ENCODE peak calls at places on chromosomes 12 and 14, in five cellular contexts. One of them, this sample, is unnamed.

GRCh38 chr12:55707841-55708694 is at the start of gene ITGA7:
- DNase-seq in GM12892: peak
- DNase-seq in spleen: peak
- DNase-seq in adrenal gland: peak
- DNase-seq in IMR-90: no peak
- DNase-seq in this sample: peak

GRCh38 chr14:36085861-36086260 is 90.7 kb downstream of the PTCSC3 start:
- DNase-seq in IMR-90: no peak
- DNase-seq in spleen: no peak
- DNase-seq in adrenal gland: no peak
- DNase-seq in GM12892: no peak
- DNase-seq in this sample: no peak

GRCh38 chr14:58816416-58817115 is 178.8 kb downstream of the DACT1 start:
- DNase-seq in adrenal gland: no peak
- DNase-seq in spleen: no peak
- DNase-seq in GM12892: no peak
- DNase-seq in IMR-90: no peak
- DNase-seq in this sample: no peak

GRCh38 chr12:53948650-53949593 is 5.8 kb upstream of the HOXC12 start:
- DNase-seq in spleen: no peak
- DNase-seq in GM12892: no peak
- DNase-seq in IMR-90: no peak
- DNase-seq in adrenal gland: no peak
- DNase-seq in this sample: no peak

GRCh38 chr12:132170637-132171292 is 26.5 kb downstream of the NOC4L start:
- DNase-seq in adrenal gland: no peak
- DNase-seq in IMR-90: no peak
- DNase-seq in spleen: peak
- DNase-seq in GM12892: no peak
- DNase-seq in this sample: no peak

GRCh38 chr12:78121969-78122610 is 291.4 kb downstream of the NAV3 start:
- DNase-seq in adrenal gland: no peak
- DNase-seq in GM12892: no peak
- DNase-seq in spleen: no peak
- DNase-seq in IMR-90: peak
- DNase-seq in this sample: no peak

GRCh38 chr12:66804555-66804954 is 125.7 kb upstream of the GRIP1 start:
- DNase-seq in GM12892: no peak
- DNase-seq in spleen: no peak
- DNase-seq in adrenal gland: no peak
- DNase-seq in IMR-90: no peak
- DNase-seq in this sample: no peak

GRCh38 chr12:58104443-58104842 is 163.1 kb downstream of the ATP23 start:
- DNase-seq in IMR-90: no peak
- DNase-seq in GM12892: no peak
- DNase-seq in spleen: no peak
- DNase-seq in adrenal gland: no peak
- DNase-seq in this sample: no peak

GRCh38 chr14:65972891-65973290 is 513.3 kb upstream of the CCDC196 start:
- DNase-seq in IMR-90: peak
- DNase-seq in GM12892: no peak
- DNase-seq in spleen: no peak
- DNase-seq in adrenal gland: no peak
- DNase-seq in this sample: no peak

GRCh38 chr14:58216544-58216943 is 16.6 kb downstream of the ACTR10 start:
- DNase-seq in adrenal gland: no peak
- DNase-seq in IMR-90: peak
- DNase-seq in GM12892: no peak
- DNase-seq in spleen: no peak
- DNase-seq in this sample: no peak

GRCh38 chr12:124940143-124940392 is 25.6 kb upstream of the UBC start:
- DNase-seq in IMR-90: no peak
- DNase-seq in spleen: no peak
- DNase-seq in adrenal gland: no peak
- DNase-seq in GM12892: no peak
- DNase-seq in this sample: peak

GRCh38 chr12:124941170-124941527 is 26.7 kb upstream of the UBC start:
- DNase-seq in GM12892: no peak
- DNase-seq in spleen: no peak
- DNase-seq in IMR-90: no peak
- DNase-seq in adrenal gland: no peak
- DNase-seq in this sample: no peak

GRCh38 chr12:124939428-124940142 is 25.1 kb upstream of the UBC start:
- DNase-seq in IMR-90: peak
- DNase-seq in adrenal gland: peak
- DNase-seq in GM12892: no peak
- DNase-seq in spleen: peak
- DNase-seq in this sample: no peak

GRCh38 chr12:124938606-124939427 is 24.4 kb upstream of the UBC start:
- DNase-seq in IMR-90: peak
- DNase-seq in GM12892: no peak
- DNase-seq in spleen: no peak
- DNase-seq in adrenal gland: peak
- DNase-seq in this sample: no peak

DNA sequence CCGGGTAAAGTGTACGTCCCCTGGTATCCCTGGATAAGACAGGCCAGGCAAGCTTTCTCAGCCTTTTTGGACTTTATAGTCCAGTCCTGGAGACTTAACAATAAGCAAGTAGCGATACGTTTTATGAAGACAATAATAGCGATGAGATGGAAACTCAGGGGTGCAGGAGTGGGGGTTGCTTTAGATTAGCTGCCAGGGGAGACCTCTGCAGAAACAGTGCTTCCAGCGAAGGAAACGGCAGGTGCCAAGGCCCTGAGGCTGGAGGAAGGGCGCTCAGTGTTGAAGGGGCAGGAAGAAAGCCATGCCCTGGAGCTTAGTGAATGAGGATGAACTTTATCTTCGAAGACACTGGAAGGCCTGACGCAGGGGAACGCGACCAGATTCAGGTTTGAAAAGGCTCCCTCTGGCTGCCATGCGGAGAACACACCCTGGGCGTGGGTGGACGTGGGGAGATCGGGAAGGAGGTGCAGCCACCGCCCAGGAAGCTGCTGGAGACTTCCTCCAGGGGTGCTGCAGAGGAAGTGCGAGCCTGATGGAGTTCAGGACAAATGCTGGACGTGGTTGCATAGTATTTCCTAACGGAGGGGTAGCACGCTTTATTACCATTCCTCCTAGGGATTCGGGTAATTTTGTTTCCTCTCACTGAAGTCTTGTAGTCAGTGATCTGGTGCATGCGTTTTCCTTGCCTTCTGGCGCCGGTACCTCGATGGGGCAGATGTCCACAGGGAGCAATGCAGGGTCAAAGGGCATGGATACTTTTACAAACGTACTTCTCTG is 26.1 kb upstream of the UBC start:
- DNase-seq in adrenal gland: peak
- DNase-seq in spleen: peak
- DNase-seq in GM12892: no peak
- DNase-seq in IMR-90: peak
- DNase-seq in this sample: peak
- TF ChIP-seq POLR2A in adrenal gland: peak
- TF ChIP-seq POLR2A in spleen: no peak
- TF ChIP-seq POLR2A in GM12892: peak
- TF ChIP-seq POLR2A in IMR-90: no peak
- TF ChIP-seq POLR2A in this sample: peak

DNA sequence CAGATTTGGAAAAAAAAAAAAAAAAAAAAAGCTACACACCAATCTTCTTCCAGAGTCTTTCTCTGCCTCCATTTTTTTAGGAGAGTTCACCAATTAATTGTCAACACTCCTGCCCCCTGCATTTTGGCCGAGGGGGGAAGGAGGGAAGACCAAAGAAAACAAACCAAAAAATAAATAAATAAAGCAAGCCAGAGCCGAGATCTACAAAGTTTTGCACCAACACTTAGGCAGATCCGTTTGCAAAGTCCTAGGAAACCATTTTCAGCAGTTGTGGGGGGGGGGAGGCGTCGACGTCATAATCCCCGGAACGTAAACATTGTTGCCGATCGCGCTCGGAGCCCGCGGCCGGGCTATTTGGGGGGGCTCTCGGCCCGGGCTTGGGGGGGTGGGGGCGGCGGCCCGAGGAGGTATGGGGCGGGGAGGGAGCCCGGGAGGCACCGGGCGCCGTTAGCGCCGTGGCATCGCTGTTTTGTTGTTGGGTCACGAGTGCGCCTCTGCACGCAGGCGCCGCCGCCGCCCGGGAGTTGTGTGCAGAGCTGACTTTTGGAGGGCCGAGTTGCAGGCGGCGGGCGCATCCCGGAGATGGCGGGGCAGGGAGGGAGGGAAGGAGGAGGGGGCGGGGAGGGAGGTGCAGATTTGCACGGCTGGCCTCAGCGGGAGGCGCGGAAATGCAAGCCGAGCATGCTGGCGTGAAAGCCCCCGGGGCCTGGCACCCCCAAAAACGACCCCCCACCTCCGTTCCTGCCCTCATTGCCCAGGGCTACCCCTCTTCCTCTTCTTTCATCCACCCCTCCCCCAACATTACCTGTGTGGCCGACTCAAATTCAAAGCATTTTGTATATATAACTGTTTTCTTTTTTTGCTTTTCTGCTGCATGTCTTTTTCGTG is 598 bp downstream of the KDM2B start:
- DNase-seq in GM12892: no peak
- DNase-seq in spleen: peak
- DNase-seq in IMR-90: peak
- DNase-seq in adrenal gland: peak
- DNase-seq in this sample: peak
- TF ChIP-seq POLR2A in GM12892: no peak
- TF ChIP-seq POLR2A in spleen: no peak
- TF ChIP-seq POLR2A in IMR-90: no peak
- TF ChIP-seq POLR2A in adrenal gland: peak
- TF ChIP-seq POLR2A in this sample: peak

GRCh38 chr14:93076755-93077154 is 39.0 kb downstream of the ITPK1 start:
- DNase-seq in adrenal gland: no peak
- DNase-seq in GM12892: no peak
- DNase-seq in IMR-90: no peak
- DNase-seq in spleen: no peak
- DNase-seq in this sample: no peak
- TF ChIP-seq POLR2A in adrenal gland: no peak
- TF ChIP-seq POLR2A in GM12892: no peak
- TF ChIP-seq POLR2A in IMR-90: no peak
- TF ChIP-seq POLR2A in spleen: no peak
- TF ChIP-seq POLR2A in this sample: no peak

DNA sequence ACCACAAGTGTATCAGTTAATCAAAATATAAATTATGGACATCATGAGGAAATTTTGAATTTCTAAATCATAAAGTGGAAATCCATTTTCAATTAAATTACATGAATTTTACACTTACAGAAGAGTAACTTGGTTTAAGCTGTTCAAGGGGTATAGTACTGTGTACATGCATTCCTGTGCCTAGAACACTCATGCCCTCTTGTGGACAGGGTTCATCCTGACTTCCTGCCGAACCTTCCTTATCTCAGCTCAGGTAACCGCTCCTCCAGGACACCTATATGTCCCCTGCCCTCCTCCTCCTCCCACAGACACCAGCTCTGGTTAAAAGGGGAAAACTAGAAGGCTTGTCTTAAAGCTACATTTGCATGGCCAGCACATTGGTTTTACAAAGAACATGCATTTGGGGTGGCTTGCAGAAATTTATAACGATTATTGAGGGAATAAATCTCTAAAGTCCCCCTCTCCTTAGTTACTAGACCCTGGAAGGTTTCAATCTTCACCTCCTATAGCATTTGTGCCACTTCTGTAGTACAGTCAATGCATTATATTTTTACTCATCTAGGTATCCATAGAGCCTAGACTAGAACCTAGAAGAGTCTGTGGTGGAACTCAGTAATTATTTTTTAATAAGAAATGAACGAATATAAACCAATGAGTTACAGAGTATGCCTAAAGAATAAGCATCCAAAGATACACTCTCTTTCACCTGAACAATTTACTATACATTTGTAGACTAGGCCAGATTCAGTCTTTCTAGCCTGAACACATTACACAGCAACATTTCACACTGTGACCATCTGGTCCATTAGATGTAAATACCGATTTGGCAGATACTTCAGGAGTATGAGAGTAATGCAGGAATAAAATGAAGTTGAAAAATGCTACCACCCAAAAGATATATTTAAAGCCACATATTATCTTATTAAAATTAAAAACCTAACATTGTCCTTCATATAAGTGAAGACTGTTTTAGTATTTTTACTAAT is 345.6 kb downstream of the PAWR start:
- DNase-seq in IMR-90: peak
- DNase-seq in GM12892: peak
- DNase-seq in spleen: no peak
- DNase-seq in adrenal gland: peak
- DNase-seq in this sample: peak
- TF ChIP-seq POLR2A in IMR-90: no peak
- TF ChIP-seq POLR2A in GM12892: no peak
- TF ChIP-seq POLR2A in spleen: no peak
- TF ChIP-seq POLR2A in adrenal gland: no peak
- TF ChIP-seq POLR2A in this sample: no peak

GRCh38 chr12:32399045-32399372 is 349 bp upstream of the FGD4 start:
- DNase-seq in GM12892: no peak
- DNase-seq in IMR-90: no peak
- DNase-seq in adrenal gland: no peak
- DNase-seq in spleen: no peak
- DNase-seq in this sample: no peak

GRCh38 chr12:32397703-32398102 is 1.7 kb upstream of the FGD4 start:
- DNase-seq in IMR-90: no peak
- DNase-seq in adrenal gland: no peak
- DNase-seq in spleen: no peak
- DNase-seq in GM12892: no peak
- DNase-seq in this sample: no peak

GRCh38 chr12:32400114-32400672 is 835 bp downstream of the FGD4 start:
- DNase-seq in IMR-90: no peak
- DNase-seq in GM12892: no peak
- DNase-seq in spleen: no peak
- DNase-seq in adrenal gland: no peak
- DNase-seq in this sample: peak

GRCh38 chr12:32400866-32401265 is 1.5 kb downstream of the FGD4 start:
- DNase-seq in spleen: no peak
- DNase-seq in adrenal gland: no peak
- DNase-seq in IMR-90: no peak
- DNase-seq in GM12892: no peak
- DNase-seq in this sample: no peak

GRCh38 chr12:32399373-32400113 is at the start of gene FGD4:
- DNase-seq in IMR-90: peak
- DNase-seq in GM12892: peak
- DNase-seq in adrenal gland: peak
- DNase-seq in spleen: peak
- DNase-seq in this sample: peak
- TF ChIP-seq POLR2A in IMR-90: no peak
- TF ChIP-seq POLR2A in GM12892: no peak
- TF ChIP-seq POLR2A in adrenal gland: peak
- TF ChIP-seq POLR2A in spleen: no peak
- TF ChIP-seq POLR2A in this sample: peak

This sample was measured in H54.